ENCODE peak calls at places on chromosomes 11 and 22, in nine cellular contexts. Y is HepG2, I is spleen, K is colonic mucosa, D is sigmoid colon, F is DND-41, R is heart right ventricle, Z is kidney, H is adrenal gland. U is an unnamed sample. For H3K9me3 and H3K4me1, the result is how much of the 10 kb centered on the place peaks cover.

GRCh38 chr11:100638648-100639047 is 48.4 kb upstream of the ARHGAP42 start:
- DNase-seq in I (no peak), H (no peak), K (no peak), D (no peak), Y (no peak), R (no peak), Z (no peak), F (no peak), U (no peak)

GRCh38 chr11:64255135-64256128 is 4.1 kb downstream of the PLCB3 start:
- DNase-seq in K (no peak), Z (peak), R (no peak), H (no peak), F (no peak), D (no peak), I (peak), Y (no peak), U (no peak)

GRCh38 chr11:6622261-6623171 is 3.3 kb upstream of the TPP1 start:
- DNase-seq in F (peak), I (peak), H (no peak), Z (peak), D (no peak), R (no peak), K (no peak), Y (no peak), U (no peak)

GRCh38 chr11:65491614-65492386 is 7.0 kb upstream of the MALAT1 start:
- DNase-seq in I (no peak), F (no peak), R (peak), H (peak), Z (peak), K (peak), D (peak), Y (no peak), U (no peak)

GRCh38 chr11:37449146-37449545 is 851.1 kb upstream of the RAG2 start:
- DNase-seq in K (no peak), Y (no peak), Z (no peak), D (no peak), F (no peak), I (no peak), H (no peak), R (no peak), U (peak)

GRCh38 chr11:105132716-105133511 is 6.7 kb downstream of the CARD18 start:
- DNase-seq in R (no peak), H (no peak), Z (no peak), D (no peak), Y (peak), K (no peak), F (no peak), I (no peak), U (no peak)

GRCh38 chr22:19630614-19631013 is 83.7 kb upstream of the SEPTIN5 start:
- DNase-seq in F (no peak), I (no peak), K (no peak), Z (no peak), R (no peak), Y (no peak), H (no peak), D (no peak), U (no peak)

GRCh38 chr11:23947883-23948282 is 549.0 kb upstream of the LUZP2 start:
- DNase-seq in I (no peak), K (no peak), F (no peak), Z (no peak), H (no peak), D (no peak), Y (no peak), R (no peak), U (no peak)

GRCh38 chr11:63622318-63622717 is 8.1 kb upstream of the PLAAT3 start:
- DNase-seq in Z (no peak), R (no peak), D (no peak), Y (peak), I (no peak), K (no peak), F (no peak), H (no peak), U (no peak)

GRCh38 chr11:8289426-8290047 is 25.9 kb upstream of the LMO1 start:
- DNase-seq in F (no peak), K (peak), Z (no peak), H (peak), R (no peak), D (peak), Y (no peak), I (peak), U (no peak)

GRCh38 chr22:29707471-29707870 is 12.3 kb upstream of the CABP7 start:
- DNase-seq in D (no peak), R (no peak), F (no peak), Z (peak), K (no peak), I (no peak), H (no peak), Y (no peak), U (no peak)

GRCh38 chr11:67544591-67545242 is 21.5 kb upstream of the CABP2 start:
- DNase-seq in K (peak), F (peak), Y (no peak), R (no peak), I (no peak), D (no peak), Z (no peak), H (no peak), U (no peak)

GRCh38 chr11:47856186-47856585 is 8.0 kb upstream of the NUP160 start:
- DNase-seq in I (no peak), Y (no peak), H (no peak), R (no peak), K (no peak), Z (no peak), D (no peak), F (no peak), U (no peak)

GRCh38 chr11:9601041-9601875 is 27.8 kb downstream of the WEE1 start:
- DNase-seq in I (peak), D (no peak), R (peak), F (peak), H (no peak), K (peak), Y (no peak), Z (no peak), U (no peak)

GRCh38 chr11:17563248-17563647 is 16.2 kb downstream of the OTOG start:
- DNase-seq in D (peak), R (no peak), I (no peak), Y (no peak), F (no peak), K (peak), H (peak), Z (peak), U (no peak)

GRCh38 chr11:126327280-126328000 is 23.6 kb downstream of the DCPS start:
- DNase-seq in H (no peak), R (no peak), D (no peak), Y (no peak), F (no peak), Z (peak), K (no peak), I (peak), U (no peak)

GRCh38 chr11:67099841-67100324 is 19.2 kb upstream of the KDM2A start:
- DNase-seq in Y (no peak), Z (no peak), H (no peak), K (no peak), I (no peak), D (no peak), R (no peak), F (peak), U (no peak)

GRCh38 chr22:45997077-45997774 is 20.3 kb upstream of the WNT7B start:
- DNase-seq in Z (peak), K (peak), Y (no peak), R (peak), F (peak), H (peak), I (peak), D (peak), U (no peak)

GRCh38 chr22:29517215-29517908 is 36.2 kb downstream of the THOC5 start:
- DNase-seq in R (peak), K (no peak), H (peak), I (peak), D (no peak), Y (no peak), F (no peak), Z (no peak), U (no peak)

GRCh38 chr11:267491-267994 is 10.7 kb upstream of the NLRP6 start:
- DNase-seq in H (peak), Y (no peak), D (peak), I (peak), F (peak), Z (peak), K (peak), R (no peak), U (no peak)

GRCh38 chr11:115505165-115505564 is 950 bp upstream of the CADM1 start:
- DNase-seq in I (no peak), D (no peak), Y (no peak), Z (peak), R (no peak), F (no peak), H (peak), K (no peak), U (no peak)

GRCh38 chr11:3341298-3341697 is 37.6 kb downstream of the ZNF195 start:
- DNase-seq in D (no peak), I (no peak), Y (peak), Z (no peak), H (peak), K (peak), F (peak), R (no peak), U (no peak)

GRCh38 chr11:64974124-64974523 is 2.2 kb upstream of the MAJIN start:
- DNase-seq in D (no peak), R (no peak), K (no peak), Z (no peak), F (no peak), I (no peak), H (no peak), Y (no peak), U (no peak)

GRCh38 chr22:36839356-36840073 is 21.3 kb upstream of the NCF4 start:
- DNase-seq in I (no peak), R (no peak), Y (no peak), K (no peak), D (no peak), H (no peak), Z (no peak), F (no peak), U (no peak)

GRCh38 chr11:18599739-18600230 is at the start of gene MISFA:
- DNase-seq in K (no peak), I (no peak), Y (no peak), H (no peak), Z (no peak), R (no peak), D (no peak), F (no peak), U (no peak)

GRCh38 chr11:117627259-117627658 is 169.8 kb downstream of the DSCAML1 start:
- DNase-seq in I (peak), R (no peak), Z (no peak), Y (no peak), K (no peak), H (no peak), D (peak), F (no peak), U (no peak)

GRCh38 chr11:17561466-17562001 is 14.5 kb downstream of the OTOG start:
- DNase-seq in R (no peak), D (peak), H (no peak), F (no peak), Y (no peak), K (peak), Z (peak), I (no peak), U (no peak)

GRCh38 chr22:27883656-27884350 is 35.3 kb downstream of the PITPNB start:
- DNase-seq in I (no peak), K (no peak), D (no peak), Z (no peak), R (no peak), H (no peak), Y (no peak), F (no peak), U (no peak)

DNA sequence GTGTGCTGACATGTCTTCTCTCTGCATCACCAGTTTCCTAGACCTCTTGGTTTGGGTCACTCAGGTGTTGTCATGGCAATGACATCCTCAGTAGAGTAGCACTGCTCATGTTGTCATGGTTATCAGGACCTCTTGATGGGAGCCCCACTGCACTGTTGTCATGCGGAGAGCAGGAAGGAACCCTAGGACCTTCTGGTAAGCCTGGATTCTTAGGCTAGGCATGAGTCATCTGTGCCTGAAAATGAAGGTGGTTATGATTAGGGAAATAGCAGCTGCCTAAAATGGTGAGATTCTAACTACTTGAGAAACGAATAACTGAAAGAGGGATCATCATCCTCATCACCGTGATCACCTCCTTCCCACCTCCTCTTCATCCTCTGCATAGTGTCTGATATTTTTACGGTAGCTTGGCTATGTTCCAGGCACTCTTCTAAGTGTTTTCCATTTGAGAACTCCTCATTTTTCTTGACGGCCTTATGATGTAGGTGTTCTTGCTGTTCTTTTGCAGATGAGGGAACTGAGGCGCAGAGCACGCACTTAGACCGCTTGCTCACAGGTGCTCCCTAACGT is 858.4 kb downstream of the NTM start:
- DNase-seq in H (no peak), Y (no peak), I (no peak), D (no peak), R (no peak), K (no peak), Z (no peak), F (no peak), U (no peak)
- H3K27ac ChIP-seq in H (no peak), Y (no peak), I (no peak), D (no peak), R (no peak), K (no peak), Z (no peak), F (no peak), U (no peak)

DNA sequence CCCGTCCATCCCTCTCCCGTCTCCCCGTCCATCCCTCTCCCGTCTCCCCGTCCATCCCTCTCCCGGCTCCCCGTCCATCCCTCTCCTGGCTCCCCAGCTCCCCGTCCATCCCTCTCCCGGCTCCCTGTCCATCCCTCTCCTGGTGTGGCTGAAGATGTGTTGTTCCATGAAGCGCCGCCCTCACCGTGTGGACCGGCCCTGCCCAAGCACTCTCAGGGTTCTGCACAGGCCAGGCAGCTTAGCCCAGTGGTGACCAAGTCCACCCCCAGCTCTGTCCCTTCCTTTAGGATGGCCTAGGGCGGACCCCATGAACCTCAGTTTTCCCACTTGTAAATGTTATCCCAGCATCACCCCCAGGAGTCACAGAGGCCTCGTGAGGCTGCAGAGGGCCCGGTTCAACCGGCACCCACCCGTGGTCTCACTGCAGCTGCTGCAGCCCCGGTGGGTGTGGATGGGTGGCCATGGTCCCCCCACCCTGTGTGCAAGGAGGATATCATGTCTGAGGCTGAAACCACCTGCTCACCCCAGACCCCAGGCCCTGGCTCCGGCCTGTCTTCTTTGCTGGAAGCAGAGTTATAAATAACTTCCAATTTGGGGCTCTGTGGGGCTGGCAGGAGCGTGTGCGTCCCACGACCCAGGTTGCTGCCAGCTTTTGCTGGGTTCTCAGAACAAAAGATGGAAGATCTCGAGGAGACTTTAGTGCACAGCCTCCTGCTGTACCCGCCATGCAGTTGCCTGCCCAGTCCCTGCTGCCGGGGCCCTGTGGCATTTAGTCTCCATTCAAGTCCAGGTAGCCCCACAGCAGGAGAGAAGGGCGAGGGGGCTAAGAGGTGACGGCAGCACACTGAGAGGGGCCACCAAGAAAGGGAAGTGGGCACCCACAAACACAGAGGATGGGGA is 1147.8 kb downstream of the BRD1 start:
- DNase-seq in I (no peak), F (no peak), Z (peak), K (no peak), D (no peak), H (no peak), Y (no peak), R (no peak), U (no peak)
- H3K9me3 ChIP-seq in I (under half), F (under half), Z (under half), K (under half), D (under half), H (under half), Y (under half), R (under half), U (under half)

DNA sequence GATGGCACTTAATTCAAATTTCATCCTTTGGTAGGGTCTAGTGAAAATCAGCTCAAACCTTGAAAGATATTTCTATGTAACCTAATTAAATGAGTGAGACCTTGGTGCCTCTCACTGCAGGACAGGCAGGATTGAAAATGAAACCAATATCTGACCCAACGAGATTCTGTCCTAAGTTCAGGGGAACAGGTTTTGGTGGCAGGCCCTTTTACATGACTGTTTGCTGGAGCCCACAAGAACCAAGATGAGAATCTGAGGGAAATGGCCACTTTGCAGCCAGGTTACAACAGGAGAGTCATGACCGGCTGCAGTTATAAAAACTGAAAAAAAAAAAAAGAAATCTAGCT is 130.2 kb downstream of the TRIM44 start:
- DNase-seq in K (no peak), F (no peak), D (no peak), Y (no peak), I (no peak), R (no peak), H (no peak), Z (no peak), U (no peak)
- H3K4me1 ChIP-seq in K (under half), F (under half), D (under half), Y (under half), I (under half), R (under half), H (under half), Z (under half), U (under half)

DNA sequence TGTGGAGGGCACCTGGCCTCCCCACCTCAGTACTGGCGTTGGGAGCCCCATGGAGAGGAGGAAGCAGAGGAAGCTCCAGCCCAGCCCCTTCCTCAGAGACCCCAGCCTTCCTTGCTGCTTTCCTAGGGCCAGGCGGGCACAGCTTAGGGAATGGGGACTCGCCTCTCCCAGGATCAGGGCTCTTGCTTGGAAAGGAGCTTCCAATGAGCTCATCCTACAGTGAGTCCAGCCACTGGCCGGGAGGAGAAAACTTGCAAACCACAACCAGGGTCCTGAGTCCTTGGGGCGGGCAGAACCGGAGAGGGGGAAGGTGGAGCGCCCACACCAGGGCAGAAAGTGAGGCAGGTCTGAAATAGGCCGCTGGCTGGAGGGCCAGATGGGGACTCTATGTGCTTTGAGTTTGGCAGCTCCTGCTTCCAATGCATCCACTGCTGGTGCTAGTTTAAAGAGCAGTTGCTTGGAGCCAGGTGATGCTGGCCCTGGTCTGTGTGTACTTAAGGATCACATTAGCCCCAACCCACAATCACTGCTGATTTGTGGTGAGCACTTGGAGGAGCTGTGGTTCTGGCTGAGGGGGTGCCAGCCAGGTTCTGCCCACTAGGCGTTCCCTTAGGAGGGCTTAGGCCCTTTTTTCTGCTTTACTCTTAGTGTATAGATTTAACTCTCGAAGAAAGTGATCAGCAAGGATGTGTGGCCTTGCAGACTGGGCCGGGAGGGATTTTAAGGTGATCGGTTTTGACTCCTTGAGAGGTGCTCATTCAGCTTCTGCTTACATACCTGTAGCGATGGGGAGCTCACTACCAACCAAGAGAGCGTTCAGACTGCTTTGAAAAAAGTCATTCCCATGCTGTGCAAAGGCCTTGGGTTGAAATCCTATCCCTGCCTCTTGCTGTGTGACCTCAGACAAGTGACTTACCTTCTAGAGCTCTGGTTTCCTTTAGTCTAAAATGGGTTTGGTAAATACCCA is 81.9 kb downstream of the TP53I11 start:
- DNase-seq in Z (no peak), D (peak), K (no peak), H (no peak), F (no peak), R (no peak), Y (no peak), I (no peak), U (no peak)
- H3K27ac ChIP-seq in Z (no peak), D (peak), K (no peak), H (no peak), F (no peak), R (peak), Y (no peak), I (no peak), U (no peak)

DNA sequence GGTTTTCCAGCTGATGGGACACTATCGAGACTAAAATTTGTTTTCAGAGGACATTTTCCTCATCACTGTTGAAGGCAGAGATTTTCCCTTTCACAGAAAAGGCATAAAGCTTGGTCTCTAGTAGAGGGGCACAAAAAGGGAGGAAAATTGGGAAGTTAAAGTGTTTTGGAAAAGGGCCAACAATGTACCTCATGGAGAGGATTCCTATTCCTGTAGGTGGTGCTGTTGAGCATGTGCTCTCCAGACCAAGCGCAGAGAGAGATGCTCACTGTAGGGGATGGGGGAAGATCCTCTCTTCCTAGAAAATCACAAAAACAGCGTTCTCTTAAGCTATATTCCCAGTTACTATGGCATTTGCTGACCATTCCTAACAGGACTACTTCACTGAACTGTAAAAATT is 44.9 kb downstream of the OR4C46 start:
- DNase-seq in Z (no peak), K (no peak), H (no peak), D (no peak), F (no peak), R (no peak), I (no peak), Y (no peak), U (no peak)
- H3K9me3 ChIP-seq in Z (under half), K (under half), H (under half), D (under half), F (under half), R (half or more), I (half or more), Y (half or more), U (under half)

GRCh38 chr11:77127674-77127968 is 425 bp upstream of the MYO7A start:
- DNase-seq in H (no peak), R (no peak), D (no peak), K (no peak), I (no peak), Z (no peak), Y (no peak), F (no peak), U (no peak)

GRCh38 chr11:77126861-77127673 is 979 bp upstream of the MYO7A start:
- DNase-seq in D (no peak), K (peak), H (peak), I (peak), Y (no peak), F (peak), R (peak), Z (no peak), U (peak)

GRCh38 chr11:77129069-77129840 is 1.2 kb downstream of the MYO7A start:
- DNase-seq in H (no peak), K (no peak), I (no peak), F (no peak), Y (no peak), R (no peak), Z (peak), D (no peak), U (no peak)

GRCh38 chr11:77126156-77126775 is 1.8 kb upstream of the MYO7A start:
- DNase-seq in D (no peak), Y (no peak), H (no peak), I (no peak), Z (no peak), R (no peak), F (no peak), K (no peak), U (no peak)

GRCh38 chr11:77127969-77128691 is at the start of gene MYO7A:
- DNase-seq in H (peak), K (peak), I (no peak), Z (peak), R (peak), D (no peak), F (no peak), Y (peak), U (peak)
- H3K4me1 ChIP-seq in H (half or more), K (under half), I (under half), Z (under half), R (under half), D (under half), F (under half), Y (half or more), U (under half)

U was measured in iPS DF 6.9.